ENCODE peak calls at places on chromosomes 4 and X, in four cellular contexts. B is activated naive CD8-positive, alpha-beta T cell treated with anti-CD3 and anti-CD28 coated beads, Interleukin-2, amount 50 U/mL, for 24 hours; T is left lung; N is Panc1. X is an unnamed sample.

GRCh38 chr4:157128395-157128794 is 52.4 kb downstream of the GLRB start:
- ATAC-seq in B (no peak), T (peak), N (no peak), X (no peak)

GRCh38 chrX:15497865-15498264 is 2.7 kb upstream of the BMX start:
- ATAC-seq in B (no peak), T (peak), N (no peak), X (peak)

GRCh38 chr4:113759696-113760093 is 1.8 kb downstream of the CAMK2D start:
- ATAC-seq in B (no peak), T (no peak), N (no peak), X (no peak)

GRCh38 chr4:76233534-76233933 is 18.0 kb upstream of the FAM47E start:
- ATAC-seq in B (no peak), T (peak), N (no peak), X (no peak)

GRCh38 chrX:71171110-71171801 is 26.6 kb downstream of the NLGN3 start:
- ATAC-seq in B (no peak), T (no peak), N (no peak), X (no peak)

GRCh38 chrX:65910899-65911298 is 129.0 kb downstream of the VSIG4 start:
- ATAC-seq in B (no peak), T (no peak), N (no peak), X (no peak)

GRCh38 chrX:150429577-150429976 is 66.5 kb downstream of the MAMLD1 start:
- ATAC-seq in B (no peak), T (peak), N (no peak), X (peak)

GRCh38 chr4:147056951-147057630 is 111.4 kb upstream of the TTC29 start:
- ATAC-seq in B (no peak), T (peak), N (no peak), X (no peak)

GRCh38 chrX:108537005-108537404 is 97.4 kb downstream of the COL4A5 start:
- ATAC-seq in B (no peak), T (peak), N (no peak), X (peak)

GRCh38 chr4:184856277-184856609 is 30.5 kb upstream of the ACSL1 start:
- ATAC-seq in B (no peak), T (peak), N (no peak), X (no peak)

X was measured in esophagus mucosa.